ENCODE peak calls at places on chromosomes 11 and 22, in ten cellular contexts. One of them, this sample, is unnamed.

GRCh38 chr11:105151936-105152554 is 12.5 kb upstream of the CARD18 start:
- DNase-seq in esophagus squamous epithelium: no peak
- DNase-seq in neural progenitor cell: no peak
- DNase-seq in AG10803: no peak
- DNase-seq in GM12865: no peak
- DNase-seq in fibroblast of lung: peak; percentile 68
- DNase-seq in GM10248: no peak
- DNase-seq in astrocyte of the cerebellum: no peak
- DNase-seq in nephron progenitor cell: no peak
- DNase-seq in lower leg skin: no peak
- DNase-seq in this sample: no peak

GRCh38 chr11:118927554-118928107 is 1.9 kb upstream of the BCL9L start:
- DNase-seq in esophagus squamous epithelium: no peak
- DNase-seq in neural progenitor cell: no peak
- DNase-seq in AG10803: no peak
- DNase-seq in GM12865: no peak
- DNase-seq in fibroblast of lung: no peak
- DNase-seq in GM10248: no peak
- DNase-seq in astrocyte of the cerebellum: no peak
- DNase-seq in nephron progenitor cell: no peak
- DNase-seq in lower leg skin: no peak
- DNase-seq in this sample: no peak

GRCh38 chr11:128359515-128359914 is 227.8 kb downstream of the ETS1 start:
- DNase-seq in esophagus squamous epithelium: no peak
- DNase-seq in neural progenitor cell: no peak
- DNase-seq in AG10803: peak; percentile 60
- DNase-seq in GM12865: no peak
- DNase-seq in fibroblast of lung: peak; percentile 46
- DNase-seq in GM10248: no peak
- DNase-seq in astrocyte of the cerebellum: no peak
- DNase-seq in nephron progenitor cell: no peak
- DNase-seq in lower leg skin: no peak
- DNase-seq in this sample: no peak

GRCh38 chr11:1597331-1597741 is 758 bp downstream of the KRTAP5-2 start:
- DNase-seq in esophagus squamous epithelium: no peak
- DNase-seq in neural progenitor cell: no peak
- DNase-seq in AG10803: no peak
- DNase-seq in GM12865: no peak
- DNase-seq in fibroblast of lung: no peak
- DNase-seq in GM10248: no peak
- DNase-seq in astrocyte of the cerebellum: no peak
- DNase-seq in nephron progenitor cell: no peak
- DNase-seq in lower leg skin: no peak
- DNase-seq in this sample: no peak

GRCh38 chr11:83159901-83160865 is 3.3 kb downstream of the PCF11 start:
- DNase-seq in esophagus squamous epithelium: no peak
- DNase-seq in neural progenitor cell: no peak
- DNase-seq in AG10803: peak; percentile 52
- DNase-seq in GM12865: peak; percentile 38
- DNase-seq in fibroblast of lung: peak; percentile 46
- DNase-seq in GM10248: no peak
- DNase-seq in astrocyte of the cerebellum: peak; percentile 3
- DNase-seq in nephron progenitor cell: no peak
- DNase-seq in lower leg skin: no peak
- DNase-seq in this sample: no peak

GRCh38 chr11:86421976-86422770 is 47.5 kb downstream of the CCDC81 start:
- DNase-seq in esophagus squamous epithelium: no peak
- DNase-seq in neural progenitor cell: no peak
- DNase-seq in AG10803: no peak
- DNase-seq in GM12865: no peak
- DNase-seq in fibroblast of lung: no peak
- DNase-seq in GM10248: no peak
- DNase-seq in astrocyte of the cerebellum: no peak
- DNase-seq in nephron progenitor cell: no peak
- DNase-seq in lower leg skin: no peak
- DNase-seq in this sample: no peak

GRCh38 chr11:25910090-25910489 is 421.8 kb upstream of the ANO3 start:
- DNase-seq in esophagus squamous epithelium: no peak
- DNase-seq in neural progenitor cell: no peak
- DNase-seq in AG10803: no peak
- DNase-seq in GM12865: no peak
- DNase-seq in fibroblast of lung: peak; percentile 17
- DNase-seq in GM10248: no peak
- DNase-seq in astrocyte of the cerebellum: no peak
- DNase-seq in nephron progenitor cell: no peak
- DNase-seq in lower leg skin: no peak
- DNase-seq in this sample: no peak

GRCh38 chr11:13434247-13435205 is 28.5 kb downstream of the BTBD10 start:
- DNase-seq in esophagus squamous epithelium: no peak
- DNase-seq in neural progenitor cell: peak; percentile 41
- DNase-seq in AG10803: no peak
- DNase-seq in GM12865: no peak
- DNase-seq in fibroblast of lung: no peak
- DNase-seq in GM10248: no peak
- DNase-seq in astrocyte of the cerebellum: no peak
- DNase-seq in nephron progenitor cell: no peak
- DNase-seq in lower leg skin: no peak
- DNase-seq in this sample: no peak

GRCh38 chr11:92765965-92766371 is 203.5 kb upstream of the MTNR1B start:
- DNase-seq in esophagus squamous epithelium: no peak
- DNase-seq in neural progenitor cell: peak; percentile 65
- DNase-seq in AG10803: peak; percentile 39
- DNase-seq in GM12865: no peak
- DNase-seq in fibroblast of lung: peak; percentile 14
- DNase-seq in GM10248: no peak
- DNase-seq in astrocyte of the cerebellum: no peak
- DNase-seq in nephron progenitor cell: peak; percentile 46
- DNase-seq in lower leg skin: no peak
- DNase-seq in this sample: peak; percentile 22

GRCh38 chr22:30435674-30436126 is 10.1 kb downstream of the MTFP1 start:
- DNase-seq in esophagus squamous epithelium: no peak
- DNase-seq in neural progenitor cell: no peak
- DNase-seq in AG10803: no peak
- DNase-seq in GM12865: peak; percentile 72
- DNase-seq in fibroblast of lung: no peak
- DNase-seq in GM10248: no peak
- DNase-seq in astrocyte of the cerebellum: no peak
- DNase-seq in nephron progenitor cell: no peak
- DNase-seq in lower leg skin: peak; percentile 89
- DNase-seq in this sample: no peak

GRCh38 chr11:66902486-66903177 is 45.8 kb downstream of the LRFN4 start:
- DNase-seq in esophagus squamous epithelium: no peak
- DNase-seq in neural progenitor cell: no peak
- DNase-seq in AG10803: no peak
- DNase-seq in GM12865: no peak
- DNase-seq in fibroblast of lung: no peak
- DNase-seq in GM10248: no peak
- DNase-seq in astrocyte of the cerebellum: no peak
- DNase-seq in nephron progenitor cell: no peak
- DNase-seq in lower leg skin: no peak
- DNase-seq in this sample: no peak

GRCh38 chr11:44978961-44979331 is 28.3 kb upstream of the TP53I11 start:
- DNase-seq in esophagus squamous epithelium: no peak
- DNase-seq in neural progenitor cell: no peak
- DNase-seq in AG10803: no peak
- DNase-seq in GM12865: no peak
- DNase-seq in fibroblast of lung: no peak
- DNase-seq in GM10248: no peak
- DNase-seq in astrocyte of the cerebellum: no peak
- DNase-seq in nephron progenitor cell: no peak
- DNase-seq in lower leg skin: no peak
- DNase-seq in this sample: no peak

GRCh38 chr22:49517721-49518120 is 310.0 kb downstream of the BRD1 start:
- DNase-seq in esophagus squamous epithelium: no peak
- DNase-seq in neural progenitor cell: no peak
- DNase-seq in AG10803: no peak
- DNase-seq in GM12865: no peak
- DNase-seq in fibroblast of lung: no peak
- DNase-seq in GM10248: no peak
- DNase-seq in astrocyte of the cerebellum: no peak
- DNase-seq in nephron progenitor cell: no peak
- DNase-seq in lower leg skin: no peak
- DNase-seq in this sample: no peak

GRCh38 chr11:63931876-63932275 is 6.9 kb upstream of the NAA40 start:
- DNase-seq in esophagus squamous epithelium: no peak
- DNase-seq in neural progenitor cell: no peak
- DNase-seq in AG10803: no peak
- DNase-seq in GM12865: no peak
- DNase-seq in fibroblast of lung: no peak
- DNase-seq in GM10248: no peak
- DNase-seq in astrocyte of the cerebellum: no peak
- DNase-seq in nephron progenitor cell: no peak
- DNase-seq in lower leg skin: no peak
- DNase-seq in this sample: no peak

GRCh38 chr11:64120951-64121569 is 44.9 kb downstream of the MACROD1 start:
- DNase-seq in esophagus squamous epithelium: no peak
- DNase-seq in neural progenitor cell: no peak
- DNase-seq in AG10803: peak; percentile 38
- DNase-seq in GM12865: no peak
- DNase-seq in fibroblast of lung: peak; percentile 29
- DNase-seq in GM10248: no peak
- DNase-seq in astrocyte of the cerebellum: no peak
- DNase-seq in nephron progenitor cell: no peak
- DNase-seq in lower leg skin: no peak
- DNase-seq in this sample: no peak

GRCh38 chr22:44193537-44193896 is 12.8 kb downstream of the PARVG start:
- DNase-seq in esophagus squamous epithelium: no peak
- DNase-seq in neural progenitor cell: no peak
- DNase-seq in AG10803: no peak
- DNase-seq in GM12865: peak; percentile 18
- DNase-seq in fibroblast of lung: no peak
- DNase-seq in GM10248: no peak
- DNase-seq in astrocyte of the cerebellum: no peak
- DNase-seq in nephron progenitor cell: no peak
- DNase-seq in lower leg skin: peak; percentile 10
- DNase-seq in this sample: no peak

GRCh38 chr11:110524227-110524626 is 94.5 kb downstream of the FDX1 start:
- DNase-seq in esophagus squamous epithelium: no peak
- DNase-seq in neural progenitor cell: no peak
- DNase-seq in AG10803: peak; percentile 94
- DNase-seq in GM12865: no peak
- DNase-seq in fibroblast of lung: peak; percentile 92
- DNase-seq in GM10248: no peak
- DNase-seq in astrocyte of the cerebellum: no peak
- DNase-seq in nephron progenitor cell: no peak
- DNase-seq in lower leg skin: no peak
- DNase-seq in this sample: no peak

GRCh38 chr11:68357568-68357967 is 45.2 kb downstream of the LRP5 start:
- DNase-seq in esophagus squamous epithelium: no peak
- DNase-seq in neural progenitor cell: no peak
- DNase-seq in AG10803: no peak
- DNase-seq in GM12865: no peak
- DNase-seq in fibroblast of lung: no peak
- DNase-seq in GM10248: no peak
- DNase-seq in astrocyte of the cerebellum: no peak
- DNase-seq in nephron progenitor cell: no peak
- DNase-seq in lower leg skin: no peak
- DNase-seq in this sample: no peak

GRCh38 chr11:36095716-36096115 is 151.9 kb downstream of the LDLRAD3 start:
- DNase-seq in esophagus squamous epithelium: no peak
- DNase-seq in neural progenitor cell: no peak
- DNase-seq in AG10803: no peak
- DNase-seq in GM12865: no peak
- DNase-seq in fibroblast of lung: peak; percentile 66
- DNase-seq in GM10248: no peak
- DNase-seq in astrocyte of the cerebellum: peak; percentile 49
- DNase-seq in nephron progenitor cell: no peak
- DNase-seq in lower leg skin: no peak
- DNase-seq in this sample: no peak
- TF ChIP-seq CTCF in esophagus squamous epithelium: no peak
- TF ChIP-seq CTCF in neural progenitor cell: no peak
- TF ChIP-seq CTCF in AG10803: no peak
- TF ChIP-seq CTCF in GM12865: no peak
- TF ChIP-seq CTCF in fibroblast of lung: no peak
- TF ChIP-seq CTCF in GM10248: no peak
- TF ChIP-seq CTCF in astrocyte of the cerebellum: no peak
- TF ChIP-seq CTCF in nephron progenitor cell: no peak
- TF ChIP-seq CTCF in lower leg skin: no peak
- TF ChIP-seq CTCF in this sample: no peak

DNA sequence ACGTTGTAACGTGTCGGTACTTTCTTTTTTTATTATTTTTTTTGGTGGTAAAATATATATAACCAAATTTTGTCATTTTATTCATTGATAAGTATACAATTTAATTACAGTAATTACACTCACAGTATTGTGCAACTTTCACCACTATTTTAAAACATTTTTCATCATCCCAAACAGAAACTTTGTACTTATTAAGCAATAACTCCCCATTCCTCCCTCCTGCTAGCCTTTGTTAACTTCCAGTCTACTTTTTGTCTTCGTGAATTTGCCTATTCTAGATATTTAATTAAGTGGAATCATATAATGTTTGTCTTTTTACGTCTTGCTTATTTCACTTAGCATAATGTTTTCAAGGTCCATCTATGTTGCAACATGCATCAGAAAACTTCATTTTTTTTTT is 58.5 kb downstream of the STIM1 start:
- DNase-seq in esophagus squamous epithelium: no peak
- DNase-seq in neural progenitor cell: no peak
- DNase-seq in AG10803: no peak
- DNase-seq in GM12865: no peak
- DNase-seq in fibroblast of lung: peak; percentile 24
- DNase-seq in GM10248: no peak
- DNase-seq in astrocyte of the cerebellum: no peak
- DNase-seq in nephron progenitor cell: no peak
- DNase-seq in lower leg skin: no peak
- DNase-seq in this sample: no peak
- TF ChIP-seq CTCF in esophagus squamous epithelium: no peak
- TF ChIP-seq CTCF in neural progenitor cell: no peak
- TF ChIP-seq CTCF in AG10803: no peak
- TF ChIP-seq CTCF in GM12865: no peak
- TF ChIP-seq CTCF in fibroblast of lung: no peak
- TF ChIP-seq CTCF in GM10248: no peak
- TF ChIP-seq CTCF in astrocyte of the cerebellum: no peak
- TF ChIP-seq CTCF in nephron progenitor cell: no peak
- TF ChIP-seq CTCF in lower leg skin: no peak
- TF ChIP-seq CTCF in this sample: no peak

GRCh38 chr11:98069861-98070260 is 950.9 kb upstream of the CNTN5 start:
- DNase-seq in esophagus squamous epithelium: no peak
- DNase-seq in neural progenitor cell: no peak
- DNase-seq in AG10803: no peak
- DNase-seq in GM12865: no peak
- DNase-seq in fibroblast of lung: no peak
- DNase-seq in GM10248: no peak
- DNase-seq in astrocyte of the cerebellum: no peak
- DNase-seq in nephron progenitor cell: no peak
- DNase-seq in lower leg skin: no peak
- DNase-seq in this sample: no peak
- TF ChIP-seq CTCF in esophagus squamous epithelium: no peak
- TF ChIP-seq CTCF in neural progenitor cell: no peak
- TF ChIP-seq CTCF in AG10803: no peak
- TF ChIP-seq CTCF in GM12865: no peak
- TF ChIP-seq CTCF in fibroblast of lung: no peak
- TF ChIP-seq CTCF in GM10248: no peak
- TF ChIP-seq CTCF in astrocyte of the cerebellum: no peak
- TF ChIP-seq CTCF in nephron progenitor cell: no peak
- TF ChIP-seq CTCF in lower leg skin: no peak
- TF ChIP-seq CTCF in this sample: no peak

DNA sequence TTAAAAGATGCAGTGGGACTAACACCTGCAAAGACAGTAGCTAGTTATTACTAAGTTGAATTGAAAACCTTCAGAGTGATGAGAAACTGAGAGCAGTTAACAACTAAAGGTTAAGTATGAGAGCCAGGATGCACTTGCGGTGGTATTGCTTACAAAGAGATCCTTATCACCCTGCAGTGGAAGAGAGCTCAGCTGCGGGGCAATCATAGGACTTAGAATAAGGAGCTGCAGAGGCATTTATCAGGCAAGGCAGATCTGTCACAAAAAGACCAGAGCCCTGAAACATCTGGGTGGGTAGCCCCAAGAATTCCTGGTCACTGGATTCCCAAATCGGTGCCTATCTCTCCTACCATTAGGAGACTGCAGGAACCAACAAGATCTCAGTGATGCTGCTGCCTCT is 34.3 kb upstream of the CFAP300 start:
- DNase-seq in esophagus squamous epithelium: no peak
- DNase-seq in neural progenitor cell: no peak
- DNase-seq in AG10803: no peak
- DNase-seq in GM12865: no peak
- DNase-seq in fibroblast of lung: no peak
- DNase-seq in GM10248: no peak
- DNase-seq in astrocyte of the cerebellum: no peak
- DNase-seq in nephron progenitor cell: no peak
- DNase-seq in lower leg skin: no peak
- DNase-seq in this sample: no peak
- TF ChIP-seq CTCF in esophagus squamous epithelium: no peak
- TF ChIP-seq CTCF in neural progenitor cell: no peak
- TF ChIP-seq CTCF in AG10803: no peak
- TF ChIP-seq CTCF in GM12865: no peak
- TF ChIP-seq CTCF in fibroblast of lung: no peak
- TF ChIP-seq CTCF in GM10248: no peak
- TF ChIP-seq CTCF in astrocyte of the cerebellum: no peak
- TF ChIP-seq CTCF in nephron progenitor cell: no peak
- TF ChIP-seq CTCF in lower leg skin: no peak
- TF ChIP-seq CTCF in this sample: no peak

This sample was measured in glutamatergic neuron.